ENCODE peak calls at places on chromosomes 5 and 9, in seven cellular contexts. N, X, U, M, D, Z and P are unnamed samples. For H3K4me1 and H3K27me3, the result is how much of the 10 kb centered on the place peaks cover.

GRCh38 chr5:66066826-66067225 is 77.3 kb upstream of the SREK1 start:
- DNase-seq in N (no peak), X (no peak), U (no peak), M (no peak), D (no peak), Z (no peak), P (no peak)

GRCh38 chr5:148820778-148821395 is 5.5 kb upstream of the ADRB2 start:
- DNase-seq in N (no peak), X (peak), U (peak), M (peak), D (no peak), Z (peak), P (no peak)

GRCh38 chr9:134559013-134559412 is 82.6 kb upstream of the COL5A1 start:
- DNase-seq in N (no peak), X (no peak), U (no peak), M (no peak), D (no peak), Z (no peak), P (peak)

GRCh38 chr5:145493435-145493834 is 341.7 kb downstream of the PRELID2 start:
- DNase-seq in N (no peak), X (no peak), U (no peak), M (no peak), D (no peak), Z (no peak), P (no peak)

GRCh38 chr9:70470050-70471015 is 55.9 kb upstream of the KLF9 start:
- DNase-seq in N (peak), X (no peak), U (no peak), M (peak), D (no peak), Z (no peak), P (no peak)

GRCh38 chr9:33120620-33121019 is 44.1 kb upstream of the SMU1 start:
- DNase-seq in N (no peak), X (no peak), U (no peak), M (no peak), D (no peak), Z (no peak), P (no peak)

GRCh38 chr9:133731876-133732321 is 6.3 kb downstream of the SARDH start:
- DNase-seq in N (peak), X (peak), U (peak), M (peak), D (no peak), Z (peak), P (no peak)

GRCh38 chr5:73596705-73597328 is 29.2 kb upstream of the ARHGEF28 start:
- DNase-seq in N (peak), X (peak), U (peak), M (peak), D (no peak), Z (peak), P (no peak)

GRCh38 chr9:20188616-20189212 is 399.9 kb upstream of the SLC24A2 start:
- DNase-seq in N (no peak), X (no peak), U (no peak), M (no peak), D (no peak), Z (no peak), P (no peak)

GRCh38 chr5:759111-759741 is 25.3 kb downstream of the ZDHHC11B start:
- DNase-seq in N (peak), X (peak), U (no peak), M (peak), D (peak), Z (no peak), P (peak)

GRCh38 chr5:138966236-138966985 is 91.3 kb upstream of the LRRTM2 start:
- DNase-seq in N (no peak), X (no peak), U (no peak), M (no peak), D (no peak), Z (no peak), P (no peak)

GRCh38 chr5:126837907-126838539 is 61.1 kb downstream of the LMNB1 start:
- DNase-seq in N (no peak), X (no peak), U (no peak), M (no peak), D (no peak), Z (no peak), P (no peak)

GRCh38 chr9:127504887-127505251 is 53.6 kb downstream of the LRSAM1 start:
- DNase-seq in N (no peak), X (no peak), U (no peak), M (no peak), D (no peak), Z (no peak), P (no peak)

GRCh38 chr5:55620009-55620770 is 85.4 kb upstream of the PLPP1 start:
- DNase-seq in N (no peak), X (no peak), U (no peak), M (no peak), D (no peak), Z (no peak), P (no peak)

GRCh38 chr9:90936380-90936779 is 134.8 kb downstream of the SYK start:
- DNase-seq in N (no peak), X (no peak), U (peak), M (no peak), D (no peak), Z (no peak), P (no peak)

GRCh38 chr5:153770066-153770465 is 268.6 kb downstream of the FAM114A2 start:
- DNase-seq in N (no peak), X (no peak), U (no peak), M (no peak), D (no peak), Z (no peak), P (no peak)

GRCh38 chr5:83942155-83942554 is 221.5 kb upstream of the HAPLN1 start:
- DNase-seq in N (no peak), X (no peak), U (no peak), M (no peak), D (no peak), Z (no peak), P (no peak)

DNA sequence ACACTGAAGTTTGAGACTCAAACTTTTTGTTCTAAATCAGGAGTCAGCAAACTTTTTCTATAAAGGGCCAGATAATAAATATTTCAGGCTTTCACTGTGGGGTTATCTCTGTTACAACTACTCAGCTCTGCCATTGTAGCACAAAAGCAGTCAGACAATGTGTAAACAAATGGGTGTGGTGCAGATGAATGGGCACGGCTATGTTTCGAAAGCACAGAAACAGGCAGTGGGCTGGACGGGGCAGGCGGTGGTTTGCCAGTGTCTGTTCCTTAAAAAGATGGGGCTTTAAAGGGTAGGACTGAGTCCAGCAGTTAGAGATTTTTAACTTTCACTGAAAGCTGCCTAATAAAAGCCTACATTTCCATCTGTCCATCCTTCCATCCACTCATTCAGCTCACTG is 48.9 kb downstream of the PFDN1 start:
- DNase-seq in N (no peak), X (no peak), U (no peak), M (no peak), D (no peak), Z (no peak), P (no peak)
- H3K4me1 ChIP-seq in N (under half), X (under half), U (under half), M (under half), D (under half), Z (under half), P (under half)

DNA sequence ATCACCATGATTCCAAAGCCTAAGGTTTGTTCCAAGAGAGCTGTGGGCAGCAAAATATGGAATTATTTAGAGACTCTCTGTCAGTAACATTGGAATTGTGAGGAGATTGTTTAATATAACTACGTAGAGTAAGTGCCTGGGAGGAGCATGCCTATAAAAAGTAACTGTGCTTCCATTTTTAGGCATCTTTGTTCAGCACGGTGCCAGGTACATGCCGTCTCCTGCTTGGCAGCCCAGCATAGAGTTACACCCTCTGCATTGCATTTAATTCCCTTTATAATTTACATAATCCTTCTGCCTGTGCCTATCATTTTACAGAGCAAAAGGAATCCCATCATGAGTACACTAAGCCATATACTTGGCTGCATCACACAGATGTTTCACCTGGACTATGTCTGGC is 32.1 kb upstream of the ALDH1A1 start:
- DNase-seq in N (no peak), X (no peak), U (no peak), M (no peak), D (no peak), Z (no peak), P (peak)
- H3K27ac ChIP-seq in N (peak), X (no peak), U (no peak), M (peak), D (no peak), Z (no peak), P (peak)

GRCh38 chr5:169301386-169301930 is 519 bp upstream of the SLIT3 start:
- DNase-seq in N (no peak), X (peak), U (peak), M (peak), D (no peak), Z (no peak), P (no peak)

GRCh38 chr5:169302491-169303118 is 1.7 kb upstream of the SLIT3 start:
- DNase-seq in N (peak), X (peak), U (peak), M (peak), D (peak), Z (peak), P (peak)

GRCh38 chr5:169300468-169301385 is at the start of gene SLIT3:
- DNase-seq in N (peak), X (peak), U (peak), M (peak), D (no peak), Z (no peak), P (peak)

GRCh38 chr5:169303119-169303515 is 2.2 kb upstream of the SLIT3 start:
- DNase-seq in N (no peak), X (no peak), U (no peak), M (no peak), D (no peak), Z (no peak), P (no peak)

GRCh38 chr5:169302046-169302445 is 1.1 kb upstream of the SLIT3 start:
- DNase-seq in N (no peak), X (no peak), U (no peak), M (no peak), D (no peak), Z (no peak), P (no peak)
- H3K27me3 ChIP-seq in N (under half), X (half or more), U (under half), M (under half), D (under half), Z (under half), P (under half)

DNA sequence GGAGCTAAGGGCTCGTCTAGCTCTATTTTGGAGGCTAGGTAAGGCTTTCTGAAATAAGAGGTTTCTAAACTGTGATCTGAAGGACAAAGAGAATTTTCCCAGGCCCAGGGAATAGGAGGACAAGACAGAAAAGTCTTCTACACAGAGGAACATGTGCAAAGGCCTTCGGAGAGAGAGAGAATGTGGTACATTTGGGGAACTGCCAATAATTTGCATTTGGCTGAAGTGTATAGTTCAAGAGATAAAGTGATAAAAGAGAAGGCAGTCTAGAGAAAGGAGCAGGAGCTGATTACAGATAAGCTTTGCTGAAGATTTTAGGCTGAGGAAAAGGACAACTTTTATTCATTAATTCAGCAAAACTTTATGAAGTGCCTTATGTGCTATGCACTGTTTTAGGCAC is 214.4 kb upstream of the ELL2 start:
- DNase-seq in N (no peak), X (no peak), U (peak), M (no peak), D (no peak), Z (no peak), P (no peak)
- H3K4me1 ChIP-seq in N (under half), X (under half), U (under half), M (under half), D (under half), Z (under half), P (under half)

GRCh38 chr5:44830951-44831350 is 22.2 kb downstream of the MRPS30 start:
- DNase-seq in N (no peak), X (no peak), U (no peak), M (no peak), D (no peak), Z (no peak), P (no peak)
- H3K27ac ChIP-seq in N (no peak), X (no peak), U (no peak), M (no peak), D (no peak), Z (no peak), P (no peak)

GRCh38 chr9:132150256-132150655 is 11.6 kb upstream of the NTNG2 start:
- DNase-seq in N (no peak), X (no peak), U (no peak), M (no peak), D (no peak), Z (no peak), P (no peak)

GRCh38 chr9:132152231-132152630 is 9.6 kb upstream of the NTNG2 start:
- DNase-seq in N (no peak), X (no peak), U (no peak), M (no peak), D (no peak), Z (no peak), P (no peak)

GRCh38 chr9:132147331-132147730 is 14.5 kb upstream of the NTNG2 start:
- DNase-seq in N (no peak), X (no peak), U (no peak), M (no peak), D (no peak), Z (no peak), P (no peak)

GRCh38 chr9:132147839-132148238 is 14.0 kb upstream of the NTNG2 start:
- DNase-seq in N (no peak), X (no peak), U (no peak), M (no peak), D (no peak), Z (no peak), P (no peak)

GRCh38 chr9:132151118-132151517 is 10.7 kb upstream of the NTNG2 start:
- DNase-seq in N (no peak), X (no peak), U (no peak), M (no peak), D (no peak), Z (no peak), P (no peak)
- H3K27me3 ChIP-seq in N (under half), X (under half), U (half or more), M (under half), D (under half), Z (under half), P (under half)

GRCh38 chr5:80092521-80093107 is 57.5 kb downstream of the THBS4 start:
- DNase-seq in N (no peak), X (no peak), U (no peak), M (no peak), D (no peak), Z (no peak), P (no peak)
- H3K4me1 ChIP-seq in N (under half), X (under half), U (under half), M (under half), D (under half), Z (under half), P (under half)

DNA sequence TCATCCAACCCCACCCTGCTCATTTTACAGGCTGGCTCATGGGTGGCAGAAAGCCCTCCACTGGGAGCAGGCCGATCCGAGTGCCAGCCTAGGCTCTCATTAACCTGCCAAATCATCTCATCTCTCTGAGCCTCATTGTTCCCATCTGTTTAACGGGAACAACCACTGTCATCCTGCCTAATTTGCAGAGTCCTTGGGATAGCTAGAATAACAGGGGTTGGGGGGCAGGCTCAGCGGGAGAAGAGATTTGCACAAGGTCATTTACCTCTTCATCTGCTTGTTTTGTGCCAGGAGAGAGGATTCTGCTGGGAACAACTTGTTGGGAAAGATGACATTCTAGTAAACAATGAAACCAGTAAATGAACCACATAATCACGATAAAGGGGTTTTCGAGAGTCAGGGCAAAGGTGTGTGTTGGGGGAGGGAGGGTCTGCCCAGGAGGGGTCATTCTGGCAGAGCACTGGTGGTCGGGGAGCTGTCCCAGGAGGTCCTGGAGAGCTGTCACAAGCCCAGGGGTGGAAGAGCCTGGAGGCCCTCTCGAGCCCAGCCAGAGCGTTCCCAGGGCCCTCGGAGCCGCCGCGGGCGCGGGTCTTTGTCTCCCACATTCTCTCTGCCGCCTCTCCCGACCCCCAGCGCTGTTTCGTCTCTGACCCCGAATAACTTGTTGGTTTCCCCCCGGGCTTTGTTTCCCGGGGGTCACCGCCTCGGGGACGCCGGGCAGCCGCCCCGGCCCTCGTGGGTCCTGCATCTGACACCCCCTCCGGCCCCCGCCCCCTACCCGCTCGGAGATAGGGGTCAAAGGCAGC is 22.8 kb upstream of the NDST1 start:
- DNase-seq in N (no peak), X (peak), U (no peak), M (no peak), D (no peak), Z (no peak), P (no peak)
- H3K27ac ChIP-seq in N (peak), X (peak), U (peak), M (peak), D (no peak), Z (peak), P (peak)

GRCh38 chr9:37004424-37004935 is 29.6 kb downstream of the PAX5 start:
- DNase-seq in N (no peak), X (no peak), U (no peak), M (no peak), D (no peak), Z (no peak), P (no peak)
- H3K27me3 ChIP-seq in N (half or more), X (half or more), U (half or more), M (under half), D (under half), Z (under half), P (half or more)

DNA sequence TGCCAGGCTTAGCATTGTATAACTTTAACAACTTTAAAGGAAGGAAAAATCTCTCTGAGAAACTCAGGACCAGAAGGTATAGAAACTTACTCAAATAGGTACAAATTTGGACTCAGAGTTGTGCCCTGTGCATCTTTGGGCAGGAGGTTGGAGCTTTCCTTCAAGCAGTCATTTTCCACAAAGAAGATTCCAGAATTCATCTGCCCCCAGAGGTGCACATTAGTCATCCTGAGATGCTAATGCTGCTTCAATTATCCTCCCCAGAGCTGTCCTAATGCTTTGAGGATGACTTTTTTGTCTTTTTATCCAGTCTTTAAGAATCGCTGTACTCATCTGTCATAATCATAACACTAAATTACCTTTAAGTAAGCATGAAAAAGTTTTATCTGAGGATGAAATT is 243.0 kb upstream of the WWC1 start:
- DNase-seq in N (no peak), X (no peak), U (no peak), M (no peak), D (no peak), Z (no peak), P (no peak)
- H3K4me1 ChIP-seq in N (under half), X (under half), U (under half), M (under half), D (under half), Z (under half), P (under half)